ENCODE peak calls at places on chromosomes 5 and 9, in seven cellular contexts. I is left ventricle myocardium inferior; U is tibial nerve; O is CD4-positive, alpha-beta memory T cell; V is tibial artery; N is ovary; T is stomach. C is an unnamed sample. For H3K4me1 and H3K36me3, the result is how much of the 10 kb centered on the place peaks cover.

GRCh38 chr9:91755761-91756638 is 194.0 kb downstream of the ROR2 start:
- DNase-seq in I (no peak), U (no peak), O (no peak), V (no peak), N (no peak), T (no peak), C (peak)

GRCh38 chr5:6158974-6159863 is 219.1 kb downstream of the MED10 start:
- DNase-seq in I (no peak), U (no peak), O (no peak), V (no peak), N (no peak), T (no peak), C (no peak)

GRCh38 chr5:38825494-38825893 is 20.3 kb upstream of the OSMR start:
- DNase-seq in I (no peak), U (no peak), O (no peak), V (no peak), N (no peak), T (no peak), C (no peak)

GRCh38 chr5:17012289-17012688 is 76.2 kb upstream of the MYO10 start:
- DNase-seq in I (no peak), U (no peak), O (no peak), V (no peak), N (no peak), T (no peak), C (no peak)

GRCh38 chr5:16685069-16685468 is 68.3 kb upstream of the RETREG1 start:
- DNase-seq in I (no peak), U (no peak), O (no peak), V (no peak), N (no peak), T (no peak), C (no peak)

GRCh38 chr9:133256057-133256461 is 18.9 kb downstream of the ABO start:
- DNase-seq in I (no peak), U (no peak), O (no peak), V (no peak), N (no peak), T (no peak), C (no peak)

GRCh38 chr9:98380065-98380681 is 124.7 kb upstream of the TBC1D2 start:
- DNase-seq in I (no peak), U (no peak), O (no peak), V (no peak), N (no peak), T (no peak), C (peak)

GRCh38 chr5:66882592-66883227 is 286.5 kb downstream of the MAST4 start:
- DNase-seq in I (no peak), U (no peak), O (no peak), V (no peak), N (no peak), T (no peak), C (no peak)

GRCh38 chr5:36698031-36698430 is 91.6 kb downstream of the SLC1A3 start:
- DNase-seq in I (no peak), U (no peak), O (no peak), V (no peak), N (no peak), T (no peak), C (no peak)

GRCh38 chr5:68330564-68330963 is 115.0 kb downstream of the PIK3R1 start:
- DNase-seq in I (no peak), U (no peak), O (no peak), V (no peak), N (no peak), T (no peak), C (no peak)

GRCh38 chr9:98317134-98317857 is 61.8 kb upstream of the TBC1D2 start:
- DNase-seq in I (no peak), U (no peak), O (no peak), V (no peak), N (no peak), T (no peak), C (peak)

GRCh38 chr5:93587919-93588585 is 5.0 kb downstream of the NR2F1 start:
- DNase-seq in I (no peak), U (no peak), O (no peak), V (no peak), N (no peak), T (no peak), C (peak)

GRCh38 chr5:5246736-5247135 is 106.6 kb downstream of the ADAMTS16 start:
- DNase-seq in I (no peak), U (no peak), O (no peak), V (no peak), N (no peak), T (no peak), C (no peak)

GRCh38 chr5:81517462-81517861 is 123.5 kb upstream of the ACOT12 start:
- DNase-seq in I (no peak), U (no peak), O (no peak), V (no peak), N (no peak), T (no peak), C (no peak)

GRCh38 chr9:21811914-21812313 is 9.5 kb downstream of the MTAP start:
- DNase-seq in I (no peak), U (no peak), O (no peak), V (no peak), N (no peak), T (no peak), C (no peak)

GRCh38 chr9:21812415-21812814 is 10.0 kb downstream of the MTAP start:
- DNase-seq in I (no peak), U (no peak), O (no peak), V (no peak), N (no peak), T (no peak), C (no peak)

GRCh38 chr9:21810388-21810787 is 8.0 kb downstream of the MTAP start:
- DNase-seq in I (no peak), U (no peak), O (no peak), V (no peak), N (no peak), T (no peak), C (no peak)

GRCh38 chr9:21812945-21813568 is 10.6 kb downstream of the MTAP start:
- DNase-seq in I (peak), U (peak), O (peak), V (peak), N (peak), T (peak), C (peak)

GRCh38 chr9:21810881-21811280 is 8.4 kb downstream of the MTAP start:
- DNase-seq in I (peak), U (no peak), O (no peak), V (no peak), N (no peak), T (no peak), C (no peak)
- H3K27ac ChIP-seq in I (peak), U (no peak), O (no peak), V (no peak), N (no peak), T (peak), C (no peak)

GRCh38 chr5:127009784-127010183 is 20.6 kb downstream of the MARCHF3 start:
- DNase-seq in I (no peak), U (no peak), O (no peak), V (no peak), N (no peak), T (no peak), C (no peak)

GRCh38 chr5:127006711-127007110 is 23.6 kb downstream of the MARCHF3 start:
- DNase-seq in I (no peak), U (no peak), O (no peak), V (no peak), N (no peak), T (no peak), C (no peak)

GRCh38 chr5:127010362-127010761 is 20.0 kb downstream of the MARCHF3 start:
- DNase-seq in I (no peak), U (no peak), O (no peak), V (no peak), N (no peak), T (no peak), C (no peak)

GRCh38 chr5:127007522-127007921 is 22.8 kb downstream of the MARCHF3 start:
- DNase-seq in I (no peak), U (no peak), O (no peak), V (no peak), N (no peak), T (no peak), C (no peak)

GRCh38 chr5:127008300-127008975 is 21.9 kb downstream of the MARCHF3 start:
- DNase-seq in I (peak), U (no peak), O (no peak), V (no peak), N (no peak), T (no peak), C (no peak)
- H3K4me1 ChIP-seq in I (half or more), U (under half), O (under half), V (under half), N (under half), T (under half), C (under half)

DNA sequence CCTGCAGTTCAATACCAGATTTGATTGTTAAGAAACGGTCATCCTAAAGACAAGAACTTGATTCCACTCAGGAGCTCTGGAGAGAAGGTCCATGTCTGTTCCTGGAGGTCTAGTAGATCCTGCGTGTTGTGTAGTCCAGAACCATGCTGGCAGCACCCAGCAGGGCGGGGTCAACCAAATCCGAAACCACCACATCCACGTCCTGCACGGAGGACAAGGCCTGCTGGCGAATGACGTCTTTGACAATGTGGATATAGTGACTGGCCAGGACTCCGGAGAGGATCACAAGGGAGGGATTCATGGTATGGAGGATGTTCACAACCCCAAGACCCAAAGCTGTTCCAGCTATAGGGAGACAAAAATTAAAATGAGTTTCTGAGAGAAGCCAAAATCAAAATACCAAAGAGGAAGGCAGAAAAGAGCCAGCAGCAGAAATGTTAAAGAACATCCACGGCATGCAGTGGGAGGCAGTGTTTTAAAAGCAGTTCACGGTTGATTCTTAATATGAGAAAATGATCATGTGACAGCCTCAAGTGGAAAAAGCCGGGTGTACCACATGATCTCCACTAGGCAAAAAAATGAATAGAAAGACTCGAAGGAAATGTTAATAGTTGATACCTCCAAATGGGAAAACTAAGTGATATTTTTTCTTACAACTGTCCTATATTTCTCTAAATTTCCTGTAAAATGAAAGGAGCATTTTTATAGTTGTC is 26.7 kb downstream of the CLTA start:
- DNase-seq in I (no peak), U (no peak), O (no peak), V (no peak), N (no peak), T (no peak), C (no peak)
- H3K36me3 ChIP-seq in I (half or more), U (under half), O (under half), V (half or more), N (under half), T (half or more), C (half or more)

GRCh38 chr5:99317136-99317535 is 388.3 kb upstream of the CHD1 start:
- DNase-seq in I (no peak), U (no peak), O (no peak), V (no peak), N (no peak), T (no peak), C (no peak)
- H3K27ac ChIP-seq in I (no peak), U (no peak), O (no peak), V (no peak), N (no peak), T (no peak), C (no peak)

GRCh38 chr9:96052703-96053102 is 177.2 kb downstream of the ERCC6L2 start:
- DNase-seq in I (no peak), U (no peak), O (no peak), V (no peak), N (no peak), T (no peak), C (no peak)
- H3K4me1 ChIP-seq in I (under half), U (under half), O (under half), V (under half), N (under half), T (under half), C (under half)

GRCh38 chr5:157370967-157371366 is 89.0 kb upstream of the NIPAL4 start:
- DNase-seq in I (no peak), U (no peak), O (no peak), V (no peak), N (no peak), T (no peak), C (no peak)
- H3K36me3 ChIP-seq in I (under half), U (under half), O (half or more), V (under half), N (under half), T (under half), C (under half)

DNA sequence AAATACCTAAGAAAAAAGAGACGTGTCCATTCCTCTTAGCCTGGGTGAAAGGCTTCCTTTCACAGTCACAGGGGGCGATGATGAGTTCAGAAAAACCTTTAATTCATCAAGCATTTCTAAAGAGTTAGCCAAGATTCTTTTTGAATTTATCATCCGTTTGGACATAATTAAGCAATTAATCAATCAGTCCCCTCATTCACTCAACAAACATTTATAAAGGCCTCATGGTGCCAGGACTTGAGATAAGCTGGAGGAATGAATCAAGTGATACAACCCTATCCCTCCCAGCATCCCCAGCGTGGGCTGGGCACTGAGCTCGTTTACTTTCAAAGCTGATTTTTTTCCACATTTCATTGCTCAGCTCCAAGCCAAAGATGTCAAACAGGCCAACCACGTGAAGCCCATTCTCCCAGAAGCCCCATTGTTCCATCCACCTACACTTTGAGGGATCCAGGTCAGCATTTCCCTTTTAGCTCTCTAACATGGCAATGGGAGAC is 140.5 kb downstream of the SLIT3 start:
- DNase-seq in I (no peak), U (no peak), O (no peak), V (peak), N (no peak), T (no peak), C (no peak)
- H3K27ac ChIP-seq in I (peak), U (peak), O (no peak), V (peak), N (peak), T (no peak), C (no peak)

DNA sequence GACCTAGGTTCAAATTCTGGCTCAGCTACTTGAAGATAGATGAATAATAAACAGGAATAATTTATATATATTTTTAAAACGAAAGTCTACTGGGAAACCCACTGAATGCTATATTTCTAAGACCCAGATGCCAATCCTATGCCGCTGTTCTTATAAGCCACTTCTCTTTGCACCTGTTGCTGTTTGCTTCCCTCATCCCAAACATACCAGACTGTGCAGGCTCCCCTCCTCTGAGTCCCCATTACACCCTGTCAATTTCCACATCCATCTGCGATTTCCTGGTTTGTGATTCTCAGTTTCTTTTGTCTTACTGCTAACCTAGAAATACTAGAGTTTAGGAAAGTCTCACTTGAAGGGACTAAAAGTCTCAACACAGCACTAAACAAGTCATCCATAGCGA is 92.8 kb upstream of the CAST start:
- DNase-seq in I (no peak), U (no peak), O (no peak), V (no peak), N (no peak), T (no peak), C (no peak)
- H3K4me1 ChIP-seq in I (under half), U (under half), O (under half), V (under half), N (under half), T (under half), C (under half)

GRCh38 chr5:122775713-122776084 is 819 bp downstream of the SNX2 start:
- DNase-seq in I (no peak), U (no peak), O (no peak), V (no peak), N (no peak), T (no peak), C (no peak)
- H3K36me3 ChIP-seq in I (under half), U (under half), O (under half), V (under half), N (under half), T (under half), C (under half)

GRCh38 chr9:134605969-134606363 is 35.6 kb upstream of the COL5A1 start:
- DNase-seq in I (no peak), U (no peak), O (no peak), V (no peak), N (no peak), T (no peak), C (no peak)

GRCh38 chr9:134605351-134605968 is 36.1 kb upstream of the COL5A1 start:
- DNase-seq in I (no peak), U (peak), O (no peak), V (no peak), N (no peak), T (peak), C (no peak)

GRCh38 chr9:134606951-134607733 is 34.5 kb upstream of the COL5A1 start:
- DNase-seq in I (no peak), U (no peak), O (no peak), V (no peak), N (no peak), T (peak), C (no peak)

GRCh38 chr9:134611046-134611445 is 30.6 kb upstream of the COL5A1 start:
- DNase-seq in I (no peak), U (no peak), O (no peak), V (no peak), N (no peak), T (no peak), C (no peak)

DNA sequence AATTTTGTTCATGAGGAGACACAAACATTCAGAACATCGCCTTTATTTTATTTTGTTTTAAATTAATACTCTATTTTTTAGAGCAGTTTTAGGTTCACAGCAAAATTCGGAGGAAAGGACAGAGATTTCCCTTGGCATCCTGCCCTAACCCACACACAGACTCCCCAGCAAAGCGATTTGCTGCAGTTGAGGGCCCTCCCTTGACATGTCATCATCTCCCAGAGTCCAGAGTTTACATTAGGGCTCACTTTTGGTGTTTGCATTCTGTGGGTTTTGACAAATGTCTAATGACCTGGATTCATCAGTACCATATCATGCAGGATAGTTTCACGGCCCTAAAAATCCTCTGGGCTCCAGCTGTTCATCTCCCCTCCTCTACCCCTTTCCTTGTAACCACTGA is 33.6 kb upstream of the COL5A1 start:
- DNase-seq in I (no peak), U (no peak), O (no peak), V (no peak), N (no peak), T (peak), C (no peak)
- H3K27ac ChIP-seq in I (no peak), U (no peak), O (no peak), V (no peak), N (no peak), T (no peak), C (no peak)

C was measured in kidney.